ENCODE peak calls at places on chromosomes 13 and 19, in nine cellular contexts. U is ovary, P is upper lobe of left lung, X is breast epithelium, H is adrenal gland, Q is esophagus squamous epithelium, K is uterus, E is body of pancreas, L is testis. R is an unnamed sample.
A peak's percentile ranks its signal among the peaks of the same experiment; 100 is the strongest.

GRCh38 chr19:33610588-33610987 is 11.2 kb upstream of the CHST8 start:
- DNase-seq in U (no peak), P (no peak), X (no peak), H (no peak), Q (no peak), K (no peak), E (no peak), L (no peak), R (no peak)

GRCh38 chr13:59672445-59672844 is 491.3 kb downstream of the DIAPH3 start:
- DNase-seq in U (no peak), P (no peak), X (no peak), H (no peak), Q (no peak), K (no peak), E (no peak), L (no peak), R (no peak)

GRCh38 chr13:46983881-46984280 is 87.0 kb upstream of the HTR2A start:
- DNase-seq in U (no peak), P (no peak), X (no peak), H (no peak), Q (no peak), K (no peak), E (no peak), L (no peak), R (no peak)

GRCh38 chr13:20231839-20232555 is at the start of gene GJB6:
- DNase-seq in U (no peak), P (peak; percentile 88), X (no peak), H (no peak), Q (no peak), K (no peak), E (no peak), L (no peak), R (peak; percentile 70)

GRCh38 chr13:41384749-41385503 is 72.4 kb upstream of the RGCC start:
- DNase-seq in U (no peak), P (peak; percentile 42), X (no peak), H (no peak), Q (no peak), K (no peak), E (no peak), L (no peak), R (no peak)

GRCh38 chr19:51094696-51095279 is 12.1 kb upstream of the KLK14 start:
- DNase-seq in U (peak; percentile 45), P (no peak), X (no peak), H (no peak), Q (no peak), K (no peak), E (peak; percentile 52), L (peak; percentile 47), R (peak; percentile 56)

GRCh38 chr19:33412617-33413425 is 39.3 kb downstream of the CEBPG start:
- DNase-seq in U (no peak), P (no peak), X (no peak), H (no peak), Q (no peak), K (no peak), E (no peak), L (no peak), R (no peak)

GRCh38 chr19:35266904-35267817 is 1.6 kb upstream of the USF2 start:
- DNase-seq in U (peak; percentile 78), P (peak; percentile 90), X (no peak), H (peak; percentile 71), Q (no peak), K (peak; percentile 64), E (peak; percentile 53), L (peak; percentile 68), R (peak; percentile 60)

GRCh38 chr13:66780814-66781213 is 449.3 kb downstream of the PCDH9 start:
- DNase-seq in U (no peak), P (no peak), X (no peak), H (no peak), Q (no peak), K (no peak), E (no peak), L (no peak), R (no peak)

GRCh38 chr13:51590966-51591627 is 6.8 kb downstream of the WDFY2 start:
- DNase-seq in U (no peak), P (no peak), X (no peak), H (peak; percentile 89), Q (no peak), K (peak; percentile 28), E (peak; percentile 50), L (peak; percentile 44), R (peak; percentile 17)

GRCh38 chr19:42017040-42017439 is 23.0 kb upstream of the ATP1A3 start:
- DNase-seq in U (no peak), P (no peak), X (no peak), H (no peak), Q (no peak), K (no peak), E (no peak), L (no peak), R (no peak)

GRCh38 chr19:51219307-51219706 is 5.6 kb upstream of the CD33 start:
- DNase-seq in U (no peak), P (no peak), X (no peak), H (no peak), Q (no peak), K (no peak), E (no peak), L (no peak), R (no peak)

GRCh38 chr13:110648848-110649421 is 33.6 kb downstream of the NAXD start:
- DNase-seq in U (no peak), P (peak; percentile 64), X (no peak), H (no peak), Q (no peak), K (no peak), E (no peak), L (no peak), R (no peak)

GRCh38 chr13:64234255-64234654 is 2818.6 kb upstream of the PCDH20 start:
- DNase-seq in U (no peak), P (no peak), X (no peak), H (no peak), Q (no peak), K (no peak), E (no peak), L (no peak), R (no peak)

GRCh38 chr13:32272021-32272695 is 43.0 kb downstream of the ZAR1L start:
- DNase-seq in U (no peak), P (no peak), X (no peak), H (no peak), Q (no peak), K (no peak), E (no peak), L (no peak), R (no peak)

GRCh38 chr19:49497047-49497789 is 984 bp downstream of the RPS11 start:
- DNase-seq in U (peak; percentile 61), P (no peak), X (no peak), H (peak; percentile 77), Q (no peak), K (no peak), E (peak; percentile 61), L (peak; percentile 88), R (peak; percentile 47)

GRCh38 chr19:10086032-10086903 is at the start of gene SHFL:
- DNase-seq in U (peak; percentile 86), P (peak; percentile 97), X (peak; percentile 65), H (peak; percentile 68), Q (no peak), K (peak; percentile 72), E (peak; percentile 75), L (peak; percentile 64), R (peak; percentile 72)

DNA sequence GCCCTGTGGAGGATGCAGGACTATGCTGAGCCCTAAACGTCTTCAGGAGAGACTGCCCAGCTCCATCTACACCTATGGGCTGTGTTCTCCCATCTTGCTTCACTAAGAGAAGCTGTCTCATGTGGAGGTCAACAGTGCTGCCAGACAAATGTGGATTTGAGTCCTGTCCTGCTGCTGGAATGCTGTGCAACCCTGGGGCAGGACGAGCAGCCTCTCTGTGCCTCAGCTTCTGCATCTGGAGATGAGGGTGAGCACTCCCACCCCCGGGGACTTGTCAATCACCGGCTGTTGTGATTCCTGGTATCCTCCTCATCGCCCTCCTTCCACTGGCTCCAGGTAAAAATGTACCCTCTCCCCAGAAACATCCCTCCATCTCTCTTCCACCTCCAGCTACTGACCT is 16.3 kb downstream of the EPS15L1 start:
- DNase-seq in U (no peak), P (no peak), X (no peak), H (no peak), Q (no peak), K (no peak), E (no peak), L (no peak), R (no peak)
- H3K4me1 ChIP-seq in U (peaks cover 19% of the 10 kb centered on the region), P (peaks cover 36% of the 10 kb centered on the region), X (peaks cover 9% of the 10 kb centered on the region), H (peaks cover 51% of the 10 kb centered on the region), Q (peaks cover 27% of the 10 kb centered on the region), K (no peaks in the 10 kb centered on the region), E (peaks cover 36% of the 10 kb centered on the region), L (peaks cover 30% of the 10 kb centered on the region), R (peaks cover 44% of the 10 kb centered on the region)

DNA sequence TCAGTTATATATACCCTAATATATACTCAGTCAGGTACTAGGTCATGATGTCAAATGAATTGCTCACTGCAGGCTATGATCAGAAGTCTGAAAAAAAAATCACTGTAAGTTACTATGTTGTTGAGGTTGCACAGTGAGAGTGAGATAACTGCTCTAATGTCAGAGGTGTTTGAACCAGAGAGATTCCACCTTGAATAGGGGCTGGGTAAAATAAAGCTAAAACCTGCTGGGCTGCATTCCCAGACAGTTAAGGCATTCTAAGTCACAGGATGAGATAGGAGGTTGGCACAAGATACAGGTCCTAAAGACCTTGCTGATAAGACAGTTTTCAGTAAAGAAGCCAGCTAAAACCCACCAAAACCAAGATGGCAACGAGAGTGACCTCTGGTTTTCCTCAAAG is 10.2 kb downstream of the EPSTI1 start:
- DNase-seq in U (no peak), P (no peak), X (no peak), H (peak; percentile 27), Q (no peak), K (no peak), E (no peak), L (no peak), R (peak; percentile 29)
- TF ChIP-seq POLR2A in U (no peak), P (no peak), X (no peak), H (no peak), Q (no peak), K (no peak), E (no peak), L (no peak), R (no peak)

DNA sequence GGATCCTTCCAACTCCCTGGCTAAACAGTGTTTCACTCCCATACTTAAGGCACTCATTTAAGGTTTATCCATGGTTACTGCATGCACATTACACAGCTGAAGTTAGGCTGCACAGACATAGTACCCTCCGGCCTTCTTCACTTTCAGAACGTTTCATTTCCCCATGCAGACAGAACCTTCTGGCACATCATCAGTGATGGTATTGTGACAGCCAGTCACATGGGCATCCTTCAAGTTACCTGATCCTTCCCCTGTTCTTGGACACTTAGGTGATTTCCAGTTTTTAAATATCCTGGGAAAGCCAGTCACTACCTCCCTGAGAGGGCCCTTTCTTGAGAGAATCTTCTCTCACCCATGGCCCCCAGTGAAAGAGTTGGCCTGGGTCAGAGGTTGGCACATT is 9.1 kb downstream of the SMIM7 start:
- DNase-seq in U (no peak), P (no peak), X (no peak), H (no peak), Q (no peak), K (no peak), E (no peak), L (no peak), R (no peak)
- H3K36me3 ChIP-seq in U (no peaks in the 10 kb centered on the region), P (peaks cover 64% of the 10 kb centered on the region), X (peaks cover 6% of the 10 kb centered on the region), H (peaks cover 85% of the 10 kb centered on the region), Q (peaks cover 35% of the 10 kb centered on the region), K (peaks cover 2% of the 10 kb centered on the region), E (peaks cover 6% of the 10 kb centered on the region), L (no peaks in the 10 kb centered on the region), R (peaks cover 45% of the 10 kb centered on the region)

DNA sequence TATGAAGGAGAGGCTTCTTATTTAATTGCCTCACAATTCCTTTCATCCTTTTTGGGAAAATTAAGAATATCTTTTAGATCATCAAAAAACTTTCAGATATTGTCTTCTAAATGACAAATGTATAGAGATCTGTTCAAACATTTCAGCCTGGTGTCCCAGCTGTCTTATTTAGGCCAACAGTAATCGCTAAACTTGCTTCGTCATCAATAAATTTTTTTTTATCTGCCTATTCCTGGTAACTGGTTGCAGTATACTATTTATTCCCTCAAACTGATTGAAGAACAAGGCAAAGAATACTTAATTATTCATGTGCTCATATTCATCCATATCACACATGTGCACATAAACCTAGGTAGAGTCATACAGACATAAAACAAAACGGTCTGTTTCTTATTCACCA is 5.3 kb upstream of the MYO16 start:
- DNase-seq in U (no peak), P (no peak), X (no peak), H (no peak), Q (no peak), K (no peak), E (no peak), L (no peak), R (no peak)
- H3K4me1 ChIP-seq in U (no peaks in the 10 kb centered on the region), P (no peaks in the 10 kb centered on the region), X (no peaks in the 10 kb centered on the region), H (no peaks in the 10 kb centered on the region), Q (no peaks in the 10 kb centered on the region), K (no peaks in the 10 kb centered on the region), E (no peaks in the 10 kb centered on the region), L (no peaks in the 10 kb centered on the region), R (no peaks in the 10 kb centered on the region)

R was measured in thyroid gland.